ENCODE peak calls at places on chromosomes 3 and 15, in six cellular contexts. R is A549, A is cardiac muscle cell, I is pancreas, Z is adrenal gland, J is transverse colon. P is an unnamed sample. For H3K4me1, the result is how much of the 10 kb centered on the place peaks cover.

GRCh38 chr3:141412936-141413354 is 44.6 kb downstream of the ZBTB38 start:
- DNase-seq in R (no peak), A (no peak), I (peak), Z (peak), J (peak), P (no peak)

GRCh38 chr3:12436514-12437222 is 47.6 kb upstream of the TSEN2 start:
- DNase-seq in R (no peak), A (no peak), I (no peak), Z (no peak), J (no peak), P (no peak)

GRCh38 chr15:78374436-78375393 is 34.6 kb downstream of the CRABP1 start:
- DNase-seq in R (peak), A (no peak), I (no peak), Z (no peak), J (peak), P (peak)

GRCh38 chr3:139772539-139773500 is 95.0 kb upstream of the NMNAT3 start:
- DNase-seq in R (no peak), A (no peak), I (no peak), Z (no peak), J (no peak), P (no peak)

GRCh38 chr3:171026584-171027293 is at the start of gene SLC2A2:
- DNase-seq in R (no peak), A (no peak), I (no peak), Z (no peak), J (no peak), P (no peak)

GRCh38 chr3:15436246-15436645 is 8.8 kb downstream of the EAF1 start:
- DNase-seq in R (no peak), A (no peak), I (no peak), Z (no peak), J (no peak), P (no peak)

GRCh38 chr3:111712294-111713180 is 117.4 kb upstream of the ZBED2 start:
- DNase-seq in R (no peak), A (no peak), I (no peak), Z (no peak), J (no peak), P (no peak)

GRCh38 chr15:56320861-56321260 is 44.4 kb upstream of the TEX9 start:
- DNase-seq in R (no peak), A (no peak), I (no peak), Z (no peak), J (no peak), P (no peak)

GRCh38 chr3:12967751-12968209 is 105.4 kb downstream of the IQSEC1 start:
- DNase-seq in R (peak), A (peak), I (peak), Z (peak), J (peak), P (peak)

GRCh38 chr3:125087768-125088391 is 32.1 kb upstream of the HEG1 start:
- DNase-seq in R (no peak), A (no peak), I (no peak), Z (no peak), J (no peak), P (no peak)

GRCh38 chr15:55253580-55253979 is 36.0 kb downstream of the RAB27A start:
- DNase-seq in R (no peak), A (no peak), I (no peak), Z (no peak), J (no peak), P (no peak)

GRCh38 chr15:72162569-72162968 is 35.0 kb downstream of the GRAMD2A start:
- DNase-seq in R (no peak), A (no peak), I (no peak), Z (no peak), J (no peak), P (peak)

GRCh38 chr3:127783166-127783565 is 39.1 kb downstream of the MGLL start:
- DNase-seq in R (no peak), A (no peak), I (no peak), Z (no peak), J (no peak), P (peak)

GRCh38 chr3:157099337-157100078 is 60.4 kb downstream of the CCNL1 start:
- DNase-seq in R (no peak), A (peak), I (no peak), Z (no peak), J (no peak), P (no peak)

GRCh38 chr3:156429125-156429524 is 125.8 kb downstream of the SSR3 start:
- DNase-seq in R (no peak), A (no peak), I (no peak), Z (peak), J (no peak), P (no peak)

GRCh38 chr3:127865941-127866340 is 43.6 kb upstream of the MGLL start:
- DNase-seq in R (no peak), A (no peak), I (no peak), Z (no peak), J (no peak), P (no peak)

GRCh38 chr3:128714887-128715496 is 11.0 kb upstream of the RAB7A start:
- DNase-seq in R (no peak), A (no peak), I (no peak), Z (no peak), J (peak), P (no peak)

GRCh38 chr15:39948817-39949216 is 14.9 kb downstream of the EIF2AK4 start:
- DNase-seq in R (no peak), A (no peak), I (no peak), Z (no peak), J (no peak), P (no peak)

GRCh38 chr3:151467069-151467468 is 6.2 kb upstream of the IGSF10 start:
- DNase-seq in R (no peak), A (no peak), I (no peak), Z (no peak), J (no peak), P (no peak)

GRCh38 chr15:77475898-77476297 is 55.2 kb downstream of the HMG20A start:
- DNase-seq in R (no peak), A (peak), I (no peak), Z (no peak), J (no peak), P (no peak)

GRCh38 chr3:98577178-98577895 is 16.1 kb downstream of the CPOX start:
- DNase-seq in R (no peak), A (no peak), I (no peak), Z (no peak), J (no peak), P (no peak)

GRCh38 chr3:65449841-65450416 is 588.8 kb downstream of the MAGI1 start:
- DNase-seq in R (no peak), A (no peak), I (no peak), Z (no peak), J (no peak), P (no peak)

GRCh38 chr3:126423191-126424038 is 28.7 kb downstream of the CFAP100 start:
- DNase-seq in R (no peak), A (no peak), I (no peak), Z (no peak), J (no peak), P (peak)

GRCh38 chr15:90903733-90904536 is 833 bp downstream of the MAN2A2 start:
- DNase-seq in R (peak), A (peak), I (peak), Z (no peak), J (peak), P (no peak)

GRCh38 chr15:69685524-69686452 is 233.2 kb downstream of the RPLP1 start:
- DNase-seq in R (no peak), A (no peak), I (no peak), Z (no peak), J (peak), P (no peak)

GRCh38 chr3:81778678-81779182 is 17.3 kb upstream of the GBE1 start:
- DNase-seq in R (no peak), A (no peak), I (no peak), Z (no peak), J (no peak), P (no peak)

GRCh38 chr3:48847053-48847585 is 555 bp downstream of the PRKAR2A start:
- DNase-seq in R (peak), A (peak), I (peak), Z (peak), J (peak), P (peak)

GRCh38 chr15:87733005-87733404 is 523.5 kb downstream of the NTRK3 start:
- DNase-seq in R (no peak), A (no peak), I (no peak), Z (no peak), J (no peak), P (no peak)

GRCh38 chr15:41917767-41918430 is 24.0 kb upstream of the SPTBN5 start:
- DNase-seq in R (peak), A (no peak), I (peak), Z (peak), J (no peak), P (peak)

GRCh38 chr3:193114431-193115340 is 126.3 kb upstream of the PLAAT1 start:
- DNase-seq in R (no peak), A (no peak), I (no peak), Z (no peak), J (no peak), P (no peak)

GRCh38 chr15:37921527-37922385 is 12.7 kb upstream of the TMCO5A start:
- DNase-seq in R (no peak), A (no peak), I (no peak), Z (no peak), J (no peak), P (peak)

GRCh38 chr3:11479230-11479620 is 164.5 kb downstream of the VGLL4 start:
- DNase-seq in R (no peak), A (no peak), I (no peak), Z (no peak), J (no peak), P (no peak)

GRCh38 chr15:51938286-51938685 is 33.3 kb downstream of the LEO1 start:
- DNase-seq in R (no peak), A (no peak), I (no peak), Z (no peak), J (no peak), P (no peak)

GRCh38 chr15:51936119-51936478 is 35.5 kb downstream of the LEO1 start:
- DNase-seq in R (no peak), A (peak), I (no peak), Z (no peak), J (no peak), P (no peak)

GRCh38 chr15:51931638-51932037 is 39.9 kb downstream of the LEO1 start:
- DNase-seq in R (no peak), A (no peak), I (no peak), Z (no peak), J (no peak), P (no peak)

GRCh38 chr15:51939216-51939615 is 32.4 kb downstream of the LEO1 start:
- DNase-seq in R (no peak), A (no peak), I (no peak), Z (no peak), J (no peak), P (no peak)

DNA sequence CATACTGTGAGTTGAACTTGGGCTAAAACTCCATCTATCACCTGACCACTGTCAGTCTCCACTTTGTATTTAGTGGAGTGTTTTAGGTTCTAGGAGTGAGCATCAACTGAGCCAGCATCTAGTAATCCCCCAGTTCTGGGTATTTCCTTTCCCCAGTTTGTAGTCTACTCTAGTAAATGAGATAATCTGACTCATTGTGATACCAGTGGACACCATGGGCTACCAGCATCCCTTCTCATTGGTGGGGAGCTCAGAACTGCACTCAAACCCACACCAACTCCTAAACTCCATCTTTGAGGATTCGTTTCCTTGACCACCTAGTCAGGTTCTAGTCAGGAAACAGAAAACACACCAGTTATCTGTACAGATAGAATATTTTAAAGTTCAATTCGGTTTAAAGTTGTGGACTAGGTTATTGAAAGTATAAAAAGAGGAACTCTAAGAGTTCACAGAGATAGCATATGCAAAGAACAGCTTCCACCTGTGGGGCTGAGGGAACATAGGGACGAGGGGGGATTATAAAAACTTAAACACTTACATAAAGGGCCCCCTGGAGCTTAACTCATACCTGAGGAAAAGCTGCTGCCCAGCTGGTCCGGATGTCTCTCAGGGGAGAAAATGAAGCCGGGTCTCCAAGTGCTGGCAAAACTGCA is 36.0 kb downstream of the LEO1 start:
- DNase-seq in R (no peak), A (no peak), I (no peak), Z (no peak), J (no peak), P (no peak)
- H3K4me3 ChIP-seq in R (no peak), A (no peak), I (no peak), Z (no peak), J (no peak), P (no peak)

GRCh38 chr3:38707730-38708129 is 58.2 kb upstream of the SCN5A start:
- DNase-seq in R (no peak), A (no peak), I (no peak), Z (no peak), J (no peak), P (no peak)
- TF ChIP-seq CTCF in R (no peak), A (peak), I (no peak), Z (no peak), J (no peak), P (no peak)

GRCh38 chr3:54819926-54820325 is 107.9 kb downstream of the LRTM1 start:
- DNase-seq in R (no peak), A (no peak), I (no peak), Z (no peak), J (no peak), P (no peak)
- H3K4me1 ChIP-seq in R (under half), A (under half), I (under half), Z (under half), J (under half), P (under half)

GRCh38 chr3:178507507-178508442 is 28.5 kb upstream of the KCNMB2 start:
- DNase-seq in R (no peak), A (no peak), I (peak), Z (no peak), J (no peak), P (no peak)
- H3K4me3 ChIP-seq in R (no peak), A (no peak), I (no peak), Z (no peak), J (no peak), P (no peak)

GRCh38 chr3:34008836-34009479 is 210.5 kb downstream of the PDCD6IP start:
- DNase-seq in R (peak), A (no peak), I (no peak), Z (no peak), J (no peak), P (no peak)

GRCh38 chr3:34013818-34014576 is 215.6 kb downstream of the PDCD6IP start:
- DNase-seq in R (no peak), A (no peak), I (no peak), Z (no peak), J (no peak), P (no peak)

GRCh38 chr3:34009480-34009844 is 211.0 kb downstream of the PDCD6IP start:
- DNase-seq in R (peak), A (no peak), I (no peak), Z (no peak), J (no peak), P (no peak)

GRCh38 chr3:34012102-34012461 is 213.7 kb downstream of the PDCD6IP start:
- DNase-seq in R (peak), A (no peak), I (no peak), Z (peak), J (no peak), P (no peak)

DNA sequence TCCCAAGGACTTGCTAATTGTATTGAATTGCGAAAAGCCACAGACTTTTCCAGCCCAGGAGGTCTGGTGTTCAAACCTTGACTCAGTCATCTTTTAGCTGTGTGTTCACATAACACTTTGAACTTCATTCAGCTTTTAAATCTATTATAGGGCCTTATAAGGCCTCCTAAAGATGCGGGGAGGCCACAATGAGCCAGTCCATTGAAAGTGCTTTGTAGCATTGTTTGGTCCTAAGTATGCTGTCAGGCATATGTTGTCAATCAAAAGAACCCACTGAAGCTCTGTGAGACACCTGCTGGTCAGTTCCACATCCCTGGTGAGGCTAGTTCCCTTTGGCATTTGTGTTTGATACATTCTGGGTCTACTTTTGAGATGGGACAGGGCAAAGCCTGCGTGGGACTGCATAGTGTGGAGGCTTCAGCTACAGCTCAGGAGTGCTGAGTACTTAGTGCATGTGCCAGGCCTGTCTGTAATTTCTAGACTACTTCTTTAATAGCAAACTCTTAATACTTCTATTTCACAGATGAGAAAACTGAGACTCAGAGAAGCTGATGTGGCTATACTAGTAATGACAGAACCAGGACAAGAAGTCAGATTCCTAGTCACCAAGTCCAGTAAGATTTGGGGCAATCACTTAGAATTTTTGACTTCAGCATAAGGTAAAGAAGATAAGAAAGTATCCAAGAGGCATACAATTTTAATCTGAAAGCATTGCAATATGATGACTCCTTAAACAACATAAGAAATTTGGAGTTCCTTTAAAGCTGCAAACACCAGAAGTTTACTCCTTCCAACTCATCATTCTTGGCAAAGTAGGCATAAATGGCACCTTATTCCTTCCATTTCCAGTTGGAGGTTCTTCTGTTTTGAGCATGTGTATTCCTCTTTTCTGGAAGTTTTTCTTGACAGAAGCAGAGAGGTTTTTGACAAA is 213.0 kb downstream of the PDCD6IP start:
- DNase-seq in R (peak), A (no peak), I (no peak), Z (no peak), J (no peak), P (no peak)
- TF ChIP-seq CTCF in R (peak), A (no peak), I (no peak), Z (no peak), J (no peak), P (no peak)

P was measured in RWPE2.